ENCODE peak calls at places on chromosomes 3 and 15, in five cellular contexts. T is prostate gland, I is transverse colon, X is HCT116, S is K562. Z is an unnamed sample.

GRCh38 chr3:51709004-51709420 is 2.1 kb downstream of the GRM2 start:
- DNase-seq in X (no peak), T (no peak), S (no peak), I (peak; percentile 4), Z (no peak)

GRCh38 chr15:51224428-51224827 is 114.0 kb downstream of the CYP19A1 start:
- DNase-seq in T (no peak), S (no peak), I (no peak), X (no peak), Z (no peak)

GRCh38 chr3:176650478-176650877 is 546.8 kb downstream of the TBL1XR1 start:
- DNase-seq in I (no peak), X (no peak), S (peak; percentile 10), T (no peak), Z (no peak)

GRCh38 chr3:64244011-64244942 is 19.0 kb upstream of the PRICKLE2 start:
- DNase-seq in T (no peak), S (peak; percentile 7), I (no peak), X (peak; percentile 51), Z (no peak)

GRCh38 chr3:48565591-48566400 is 2.2 kb upstream of the UCN2 start:
- DNase-seq in X (peak; percentile 21), T (no peak), S (no peak), I (no peak), Z (no peak)

GRCh38 chr3:140756240-140757016 is 78.6 kb downstream of the TRIM42 start:
- DNase-seq in S (no peak), T (no peak), I (no peak), X (no peak), Z (no peak)

GRCh38 chr15:74322558-74323180 is 44.8 kb downstream of the CYP11A1 start:
- DNase-seq in S (peak; percentile 77), I (peak; percentile 52), T (peak; percentile 40), X (peak; percentile 29), Z (peak; percentile 23)

GRCh38 chr15:63915888-63916731 is 82.4 kb upstream of the HERC1 start:
- DNase-seq in X (no peak), T (no peak), S (no peak), I (no peak), Z (no peak)

GRCh38 chr3:141303481-141304223 is 64.7 kb upstream of the ZBTB38 start:
- DNase-seq in T (peak; percentile 72), X (peak; percentile 51), S (peak; percentile 73), I (peak; percentile 60), Z (no peak)

GRCh38 chr3:119352235-119352634 is 58.1 kb downstream of the ARHGAP31 start:
- DNase-seq in T (no peak), S (no peak), X (no peak), I (no peak), Z (no peak)

GRCh38 chr15:79640206-79640605 is 208.1 kb downstream of the MINAR1 start:
- DNase-seq in S (no peak), X (peak; percentile 26), T (no peak), I (no peak), Z (no peak)

GRCh38 chr15:23686466-23687142 is 501 bp downstream of the NDN start:
- DNase-seq in I (no peak), X (no peak), T (no peak), S (no peak), Z (no peak)

GRCh38 chr15:65841121-65841930 is 28.0 kb upstream of the RAB11A start:
- DNase-seq in S (no peak), T (no peak), X (no peak), I (no peak), Z (no peak)

GRCh38 chr3:10783360-10784346 is 32.4 kb upstream of the SLC6A11 start:
- DNase-seq in X (peak; percentile 28), T (no peak), I (no peak), S (peak; percentile 60), Z (no peak)

GRCh38 chr15:69807752-69808151 is 290.0 kb downstream of the TLE3 start:
- DNase-seq in X (peak; percentile 8), I (no peak), T (peak; percentile 35), S (no peak), Z (no peak)

GRCh38 chr15:29106551-29107290 is 162.9 kb downstream of the NSMCE3 start:
- DNase-seq in S (no peak), X (no peak), I (no peak), T (no peak), Z (no peak)

GRCh38 chr3:50254577-50255250 is 14.2 kb upstream of the SEMA3B start:
- DNase-seq in T (no peak), X (no peak), I (no peak), S (no peak), Z (no peak)

GRCh38 chr3:134824676-134825290 is 29.7 kb downstream of the EPHB1 start:
- DNase-seq in S (no peak), T (no peak), X (no peak), I (no peak), Z (no peak)

GRCh38 chr3:124785966-124786365 is 55.7 kb downstream of the UMPS start:
- DNase-seq in S (no peak), X (no peak), T (no peak), I (no peak), Z (no peak)

GRCh38 chr3:171376125-171376947 is 83.9 kb downstream of the TNIK start:
- DNase-seq in X (no peak), T (no peak), S (peak; percentile 22), I (no peak), Z (no peak)

GRCh38 chr3:171374661-171375285 is 85.4 kb downstream of the TNIK start:
- DNase-seq in S (peak; percentile 32), X (peak; percentile 29), T (no peak), I (no peak), Z (no peak)

GRCh38 chr3:171372694-171373093 is 87.5 kb downstream of the TNIK start:
- DNase-seq in T (no peak), I (no peak), X (no peak), S (no peak), Z (no peak)

GRCh38 chr3:171375704-171376103 is 84.5 kb downstream of the TNIK start:
- DNase-seq in X (no peak), T (no peak), I (no peak), S (peak; percentile 16), Z (no peak)

GRCh38 chr3:171374260-171374659 is 85.9 kb downstream of the TNIK start:
- DNase-seq in S (no peak), T (no peak), I (no peak), X (no peak), Z (no peak)
- TF ChIP-seq POLR2AphosphoS5 in S (no peak), T (no peak), I (no peak), X (no peak), Z (no peak)

GRCh38 chr3:149833241-149833640 is 20.2 kb downstream of the RNF13 start:
- DNase-seq in X (no peak), I (no peak), S (no peak), T (no peak), Z (no peak)

GRCh38 chr3:149828390-149828789 is 15.4 kb downstream of the RNF13 start:
- DNase-seq in I (no peak), X (no peak), S (no peak), T (no peak), Z (no peak)

GRCh38 chr3:149830902-149831301 is 17.9 kb downstream of the RNF13 start:
- DNase-seq in X (no peak), S (no peak), T (no peak), I (no peak), Z (no peak)

GRCh38 chr3:149832086-149832485 is 19.1 kb downstream of the RNF13 start:
- DNase-seq in T (no peak), I (no peak), S (no peak), X (no peak), Z (no peak)

DNA sequence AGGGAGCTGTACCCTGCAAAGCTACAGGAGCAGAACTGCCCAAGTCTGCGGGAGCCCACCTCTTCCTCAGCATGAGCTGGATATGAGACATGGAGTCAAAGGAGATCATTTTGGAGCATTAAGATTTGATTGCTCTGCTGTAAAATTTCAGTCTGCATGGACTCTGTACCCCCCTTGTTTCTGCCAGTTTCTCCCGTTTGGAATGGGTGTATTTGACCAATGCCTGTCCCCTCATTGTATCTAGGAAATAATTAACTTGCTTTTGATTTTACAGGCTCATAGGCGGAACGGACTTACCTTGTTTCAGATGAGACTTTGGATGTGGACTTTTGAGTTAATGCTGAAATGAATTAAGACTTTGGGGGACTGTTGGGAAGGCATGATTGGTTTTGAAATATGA is 18.3 kb downstream of the RNF13 start:
- DNase-seq in I (no peak), T (no peak), X (no peak), S (no peak), Z (no peak)
- H3K9me3 ChIP-seq in I (peaks cover 40% of the 10 kb centered on the region), T (no peaks in the 10 kb centered on the region), X (peaks cover 20% of the 10 kb centered on the region), S (peaks cover 7% of the 10 kb centered on the region), Z (peaks cover 19% of the 10 kb centered on the region)

GRCh38 chr3:29694783-29695182 is 413.9 kb downstream of the RBMS3 start:
- DNase-seq in T (no peak), S (no peak), I (no peak), X (peak; percentile 42), Z (no peak)

GRCh38 chr3:29694331-29694730 is 413.5 kb downstream of the RBMS3 start:
- DNase-seq in X (no peak), I (no peak), T (no peak), S (no peak), Z (no peak)

GRCh38 chr3:29696311-29696710 is 415.4 kb downstream of the RBMS3 start:
- DNase-seq in X (no peak), S (no peak), T (no peak), I (no peak), Z (no peak)

GRCh38 chr3:29695905-29696238 is 415.0 kb downstream of the RBMS3 start:
- DNase-seq in X (no peak), I (no peak), S (no peak), T (no peak), Z (no peak)

GRCh38 chr3:29695201-29695904 is 414.5 kb downstream of the RBMS3 start:
- DNase-seq in I (no peak), S (no peak), T (no peak), X (no peak), Z (no peak)
- TF ChIP-seq POLR2AphosphoS5 in I (peak; percentile 19), S (no peak), T (peak; percentile 73), X (no peak), Z (peak; percentile 81)

GRCh38 chr15:26702381-26702780 is 70.5 kb downstream of the GABRB3 start:
- DNase-seq in I (no peak), X (no peak), S (no peak), T (no peak), Z (no peak)
- H3K9me3 ChIP-seq in I (no peaks in the 10 kb centered on the region), X (peaks cover 24% of the 10 kb centered on the region), S (no peaks in the 10 kb centered on the region), T (no peaks in the 10 kb centered on the region), Z (no peaks in the 10 kb centered on the region)

GRCh38 chr15:81385110-81386076 is 11.4 kb upstream of the TMC3 start:
- DNase-seq in X (no peak), T (no peak), S (no peak), I (peak; percentile 39), Z (no peak)

GRCh38 chr15:81387629-81388430 is 13.8 kb upstream of the TMC3 start:
- DNase-seq in S (no peak), X (no peak), I (no peak), T (no peak), Z (no peak)

GRCh38 chr15:81388431-81388760 is 14.4 kb upstream of the TMC3 start:
- DNase-seq in T (no peak), I (no peak), X (no peak), S (no peak), Z (no peak)

GRCh38 chr15:81391657-81392056 is 17.6 kb upstream of the TMC3 start:
- DNase-seq in I (no peak), S (no peak), T (no peak), X (no peak), Z (no peak)

GRCh38 chr15:81386947-81387346 is 12.9 kb upstream of the TMC3 start:
- DNase-seq in X (no peak), I (no peak), T (no peak), S (no peak), Z (no peak)
- TF ChIP-seq POLR2AphosphoS5 in X (no peak), I (no peak), T (no peak), S (no peak), Z (no peak)

GRCh38 chr3:66898155-66898554 is 100.0 kb upstream of the KBTBD8 start:
- DNase-seq in S (no peak), I (no peak), T (no peak), X (no peak), Z (no peak)
- H3K9me3 ChIP-seq in S (no peaks in the 10 kb centered on the region), I (peaks cover 9% of the 10 kb centered on the region), T (no peaks in the 10 kb centered on the region), X (no peaks in the 10 kb centered on the region), Z (peaks cover 35% of the 10 kb centered on the region)